ENCODE peak calls at places on chromosomes 7 and 10, in ten cellular contexts. One of them, this sample, is unnamed.

GRCh38 chr10:87658383-87658795 is 1.3 kb upstream of the PAPSS2 start:
- DNase-seq in fibroblast of lung: no peak
- DNase-seq in cardiac muscle cell: no peak
- DNase-seq in astrocyte of the cerebellum: no peak
- DNase-seq in progenitor cell of endocrine pancreas: no peak
- DNase-seq in Panc1: no peak
- DNase-seq in type B pancreatic cell: no peak
- DNase-seq in GM23338: no peak
- DNase-seq in transverse colon: no peak
- DNase-seq in AG04450: no peak
- DNase-seq in this sample: no peak

GRCh38 chr10:108591417-108591816 is 1331.9 kb downstream of the XPNPEP1 start:
- DNase-seq in progenitor cell of endocrine pancreas: no peak
- DNase-seq in astrocyte of the cerebellum: no peak
- DNase-seq in transverse colon: no peak
- DNase-seq in GM23338: no peak
- DNase-seq in Panc1: no peak
- DNase-seq in AG04450: no peak
- DNase-seq in fibroblast of lung: no peak
- DNase-seq in cardiac muscle cell: no peak
- DNase-seq in type B pancreatic cell: no peak
- DNase-seq in this sample: no peak

GRCh38 chr7:45215611-45216062 is 58.0 kb downstream of the RAMP3 start:
- DNase-seq in astrocyte of the cerebellum: no peak
- DNase-seq in GM23338: no peak
- DNase-seq in progenitor cell of endocrine pancreas: no peak
- DNase-seq in transverse colon: no peak
- DNase-seq in fibroblast of lung: no peak
- DNase-seq in Panc1: no peak
- DNase-seq in cardiac muscle cell: no peak
- DNase-seq in AG04450: no peak
- DNase-seq in type B pancreatic cell: no peak
- DNase-seq in this sample: peak

GRCh38 chr10:79018591-79019011 is 50.2 kb upstream of the ZMIZ1 start:
- DNase-seq in astrocyte of the cerebellum: no peak
- DNase-seq in Panc1: no peak
- DNase-seq in GM23338: no peak
- DNase-seq in cardiac muscle cell: peak
- DNase-seq in progenitor cell of endocrine pancreas: no peak
- DNase-seq in fibroblast of lung: peak
- DNase-seq in type B pancreatic cell: no peak
- DNase-seq in AG04450: peak
- DNase-seq in transverse colon: no peak
- DNase-seq in this sample: no peak

GRCh38 chr10:61164458-61165160 is 220.6 kb upstream of the RHOBTB1 start:
- DNase-seq in Panc1: no peak
- DNase-seq in fibroblast of lung: no peak
- DNase-seq in transverse colon: no peak
- DNase-seq in type B pancreatic cell: no peak
- DNase-seq in GM23338: no peak
- DNase-seq in astrocyte of the cerebellum: no peak
- DNase-seq in progenitor cell of endocrine pancreas: no peak
- DNase-seq in AG04450: no peak
- DNase-seq in cardiac muscle cell: peak
- DNase-seq in this sample: no peak

GRCh38 chr7:135512135-135512887 is 2.4 kb upstream of the CNOT4 start:
- DNase-seq in Panc1: peak
- DNase-seq in transverse colon: no peak
- DNase-seq in cardiac muscle cell: peak
- DNase-seq in AG04450: no peak
- DNase-seq in fibroblast of lung: peak
- DNase-seq in type B pancreatic cell: no peak
- DNase-seq in astrocyte of the cerebellum: no peak
- DNase-seq in GM23338: peak
- DNase-seq in progenitor cell of endocrine pancreas: no peak
- DNase-seq in this sample: no peak

GRCh38 chr7:81005254-81005653 is 86.4 kb upstream of the SEMA3C start:
- DNase-seq in fibroblast of lung: no peak
- DNase-seq in transverse colon: no peak
- DNase-seq in AG04450: no peak
- DNase-seq in astrocyte of the cerebellum: no peak
- DNase-seq in GM23338: no peak
- DNase-seq in type B pancreatic cell: no peak
- DNase-seq in Panc1: no peak
- DNase-seq in progenitor cell of endocrine pancreas: no peak
- DNase-seq in cardiac muscle cell: no peak
- DNase-seq in this sample: no peak

GRCh38 chr7:90210925-90211324 is 615 bp upstream of the STEAP2 start:
- DNase-seq in Panc1: no peak
- DNase-seq in transverse colon: no peak
- DNase-seq in cardiac muscle cell: no peak
- DNase-seq in AG04450: no peak
- DNase-seq in fibroblast of lung: no peak
- DNase-seq in progenitor cell of endocrine pancreas: no peak
- DNase-seq in type B pancreatic cell: no peak
- DNase-seq in GM23338: peak
- DNase-seq in astrocyte of the cerebellum: no peak
- DNase-seq in this sample: no peak

GRCh38 chr7:27191081-27191715 is 6.2 kb upstream of the HOXA11 start:
- DNase-seq in cardiac muscle cell: no peak
- DNase-seq in Panc1: no peak
- DNase-seq in fibroblast of lung: no peak
- DNase-seq in transverse colon: peak
- DNase-seq in astrocyte of the cerebellum: no peak
- DNase-seq in AG04450: no peak
- DNase-seq in progenitor cell of endocrine pancreas: no peak
- DNase-seq in type B pancreatic cell: no peak
- DNase-seq in GM23338: no peak
- DNase-seq in this sample: no peak

DNA sequence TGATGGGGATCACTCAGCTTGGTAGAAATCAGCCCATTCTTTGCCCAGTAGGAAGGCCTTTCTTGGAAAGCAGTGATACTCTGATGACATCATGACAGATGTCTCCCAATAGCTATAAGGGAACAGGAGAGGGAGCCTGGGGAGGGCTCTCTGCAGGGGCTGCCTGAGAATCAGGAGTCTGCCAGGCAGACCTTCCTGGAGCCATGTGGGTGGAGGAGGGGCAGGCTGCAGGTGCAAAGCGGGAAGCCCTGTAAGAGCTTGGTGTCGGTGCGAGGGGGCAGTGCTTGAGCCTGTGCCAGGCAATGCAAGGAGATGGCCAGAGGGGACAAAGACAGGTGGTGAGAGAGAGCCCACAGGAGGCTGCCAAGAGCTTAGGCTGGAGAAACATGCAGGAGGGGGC is 5.0 kb upstream of the TNS3 start:
- DNase-seq in cardiac muscle cell: no peak
- DNase-seq in AG04450: no peak
- DNase-seq in type B pancreatic cell: no peak
- DNase-seq in transverse colon: no peak
- DNase-seq in GM23338: peak
- DNase-seq in progenitor cell of endocrine pancreas: no peak
- DNase-seq in Panc1: no peak
- DNase-seq in fibroblast of lung: no peak
- DNase-seq in astrocyte of the cerebellum: no peak
- DNase-seq in this sample: no peak
- TF ChIP-seq CTCF in cardiac muscle cell: no peak
- TF ChIP-seq CTCF in AG04450: no peak
- TF ChIP-seq CTCF in type B pancreatic cell: no peak
- TF ChIP-seq CTCF in transverse colon: no peak
- TF ChIP-seq CTCF in GM23338: no peak
- TF ChIP-seq CTCF in progenitor cell of endocrine pancreas: no peak
- TF ChIP-seq CTCF in Panc1: no peak
- TF ChIP-seq CTCF in fibroblast of lung: no peak
- TF ChIP-seq CTCF in astrocyte of the cerebellum: no peak
- TF ChIP-seq CTCF in this sample: no peak

GRCh38 chr7:52018680-52019054 is 702.1 kb upstream of the COBL start:
- DNase-seq in Panc1: no peak
- DNase-seq in type B pancreatic cell: no peak
- DNase-seq in cardiac muscle cell: no peak
- DNase-seq in astrocyte of the cerebellum: no peak
- DNase-seq in fibroblast of lung: no peak
- DNase-seq in transverse colon: no peak
- DNase-seq in GM23338: no peak
- DNase-seq in progenitor cell of endocrine pancreas: no peak
- DNase-seq in AG04450: no peak
- DNase-seq in this sample: no peak

GRCh38 chr7:52021343-52021742 is 704.7 kb upstream of the COBL start:
- DNase-seq in AG04450: no peak
- DNase-seq in transverse colon: no peak
- DNase-seq in progenitor cell of endocrine pancreas: no peak
- DNase-seq in type B pancreatic cell: no peak
- DNase-seq in cardiac muscle cell: no peak
- DNase-seq in astrocyte of the cerebellum: no peak
- DNase-seq in GM23338: peak
- DNase-seq in fibroblast of lung: no peak
- DNase-seq in Panc1: no peak
- DNase-seq in this sample: no peak

DNA sequence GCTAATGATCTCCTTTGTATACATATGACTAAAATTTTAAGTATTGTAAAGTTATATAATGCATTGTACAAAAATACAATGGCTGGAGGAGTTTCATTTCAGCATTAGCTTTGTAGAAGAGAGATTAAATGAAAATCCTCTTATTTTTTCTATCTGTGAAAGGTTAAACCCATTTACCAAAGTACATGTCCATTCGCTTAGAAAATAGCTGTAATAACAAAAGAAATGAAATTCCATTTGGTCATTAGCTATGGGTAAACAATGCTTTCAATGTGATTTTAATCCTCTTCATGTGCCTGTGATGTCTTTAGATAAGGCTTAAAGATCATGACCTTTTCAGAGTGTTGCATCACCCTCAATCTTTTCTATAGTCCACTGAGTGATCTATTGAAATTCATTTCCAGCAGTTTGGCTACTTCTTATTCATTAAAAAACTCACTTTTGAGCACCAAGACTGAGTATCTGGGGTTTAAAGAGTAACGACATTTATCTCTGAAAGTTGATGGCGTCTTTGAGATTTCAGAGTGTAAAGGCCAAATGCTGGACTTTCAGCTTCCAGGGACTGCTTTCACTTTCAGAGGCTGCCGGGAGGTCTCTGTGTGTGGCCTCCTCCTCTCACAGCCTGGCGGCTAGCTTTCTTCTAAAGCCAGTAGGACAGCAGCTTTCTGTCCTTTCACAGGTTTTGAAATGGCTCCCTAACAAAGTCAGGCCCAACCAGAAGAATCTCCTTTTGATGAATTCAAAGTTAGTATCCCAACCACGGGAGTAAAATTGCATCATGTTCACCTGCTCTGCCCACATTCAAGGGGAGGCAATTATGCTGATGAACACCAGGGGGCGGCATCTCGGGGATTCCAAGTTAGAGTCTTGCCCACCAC is 701.4 kb upstream of the COBL start:
- DNase-seq in astrocyte of the cerebellum: no peak
- DNase-seq in cardiac muscle cell: no peak
- DNase-seq in type B pancreatic cell: no peak
- DNase-seq in fibroblast of lung: no peak
- DNase-seq in progenitor cell of endocrine pancreas: no peak
- DNase-seq in GM23338: peak
- DNase-seq in transverse colon: peak
- DNase-seq in AG04450: no peak
- DNase-seq in Panc1: peak
- DNase-seq in this sample: no peak
- TF ChIP-seq CTCF in astrocyte of the cerebellum: peak
- TF ChIP-seq CTCF in cardiac muscle cell: no peak
- TF ChIP-seq CTCF in type B pancreatic cell: peak
- TF ChIP-seq CTCF in fibroblast of lung: peak
- TF ChIP-seq CTCF in progenitor cell of endocrine pancreas: peak
- TF ChIP-seq CTCF in GM23338: peak
- TF ChIP-seq CTCF in transverse colon: peak
- TF ChIP-seq CTCF in AG04450: no peak
- TF ChIP-seq CTCF in Panc1: peak
- TF ChIP-seq CTCF in this sample: peak

GRCh38 chr10:51367120-51367519 is 292.8 kb downstream of the PRKG1 start:
- DNase-seq in progenitor cell of endocrine pancreas: no peak
- DNase-seq in Panc1: no peak
- DNase-seq in cardiac muscle cell: peak
- DNase-seq in AG04450: no peak
- DNase-seq in astrocyte of the cerebellum: no peak
- DNase-seq in transverse colon: no peak
- DNase-seq in type B pancreatic cell: no peak
- DNase-seq in GM23338: no peak
- DNase-seq in fibroblast of lung: no peak
- DNase-seq in this sample: no peak

GRCh38 chr10:51371725-51372124 is 297.4 kb downstream of the PRKG1 start:
- DNase-seq in transverse colon: no peak
- DNase-seq in AG04450: no peak
- DNase-seq in type B pancreatic cell: no peak
- DNase-seq in progenitor cell of endocrine pancreas: no peak
- DNase-seq in cardiac muscle cell: no peak
- DNase-seq in fibroblast of lung: no peak
- DNase-seq in astrocyte of the cerebellum: no peak
- DNase-seq in Panc1: no peak
- DNase-seq in GM23338: peak
- DNase-seq in this sample: no peak

GRCh38 chr10:51369903-51370302 is 295.6 kb downstream of the PRKG1 start:
- DNase-seq in astrocyte of the cerebellum: no peak
- DNase-seq in GM23338: peak
- DNase-seq in transverse colon: no peak
- DNase-seq in cardiac muscle cell: peak
- DNase-seq in fibroblast of lung: peak
- DNase-seq in type B pancreatic cell: no peak
- DNase-seq in progenitor cell of endocrine pancreas: no peak
- DNase-seq in Panc1: no peak
- DNase-seq in AG04450: peak
- DNase-seq in this sample: no peak

GRCh38 chr10:51366044-51366443 is 291.8 kb downstream of the PRKG1 start:
- DNase-seq in Panc1: no peak
- DNase-seq in AG04450: no peak
- DNase-seq in progenitor cell of endocrine pancreas: no peak
- DNase-seq in GM23338: no peak
- DNase-seq in type B pancreatic cell: no peak
- DNase-seq in astrocyte of the cerebellum: no peak
- DNase-seq in fibroblast of lung: no peak
- DNase-seq in cardiac muscle cell: peak
- DNase-seq in transverse colon: no peak
- DNase-seq in this sample: no peak

DNA sequence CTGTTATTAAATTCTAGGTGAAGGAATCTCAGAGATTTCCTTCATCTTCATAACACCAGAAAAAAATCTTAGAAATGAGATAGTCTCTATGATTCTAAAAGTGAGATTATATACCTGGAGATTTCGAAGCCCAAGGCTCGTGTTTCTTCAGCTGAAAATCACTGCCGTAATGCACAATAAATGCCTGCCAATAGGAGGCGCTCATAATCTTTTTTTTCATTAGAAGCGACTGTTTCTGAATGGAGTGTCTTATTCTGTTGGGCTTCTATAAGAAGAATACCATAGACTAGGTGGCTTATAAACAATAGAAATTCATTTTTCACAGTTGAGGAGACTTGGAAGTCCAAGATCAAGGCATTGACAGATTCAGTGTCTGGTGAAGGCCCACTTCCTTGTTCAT is 294.7 kb downstream of the PRKG1 start:
- DNase-seq in astrocyte of the cerebellum: no peak
- DNase-seq in fibroblast of lung: no peak
- DNase-seq in transverse colon: no peak
- DNase-seq in type B pancreatic cell: no peak
- DNase-seq in AG04450: no peak
- DNase-seq in Panc1: no peak
- DNase-seq in cardiac muscle cell: no peak
- DNase-seq in GM23338: peak
- DNase-seq in progenitor cell of endocrine pancreas: no peak
- DNase-seq in this sample: no peak
- TF ChIP-seq CTCF in astrocyte of the cerebellum: no peak
- TF ChIP-seq CTCF in fibroblast of lung: no peak
- TF ChIP-seq CTCF in transverse colon: no peak
- TF ChIP-seq CTCF in type B pancreatic cell: peak
- TF ChIP-seq CTCF in AG04450: peak
- TF ChIP-seq CTCF in Panc1: peak
- TF ChIP-seq CTCF in cardiac muscle cell: peak
- TF ChIP-seq CTCF in GM23338: peak
- TF ChIP-seq CTCF in progenitor cell of endocrine pancreas: peak
- TF ChIP-seq CTCF in this sample: no peak

GRCh38 chr10:129888784-129889616 is 75.1 kb downstream of the EBF3 start:
- DNase-seq in GM23338: peak
- DNase-seq in type B pancreatic cell: no peak
- DNase-seq in progenitor cell of endocrine pancreas: peak
- DNase-seq in astrocyte of the cerebellum: no peak
- DNase-seq in fibroblast of lung: peak
- DNase-seq in transverse colon: no peak
- DNase-seq in cardiac muscle cell: peak
- DNase-seq in AG04450: no peak
- DNase-seq in Panc1: no peak
- DNase-seq in this sample: no peak
- TF ChIP-seq CTCF in GM23338: peak
- TF ChIP-seq CTCF in type B pancreatic cell: peak
- TF ChIP-seq CTCF in progenitor cell of endocrine pancreas: peak
- TF ChIP-seq CTCF in astrocyte of the cerebellum: peak
- TF ChIP-seq CTCF in fibroblast of lung: peak
- TF ChIP-seq CTCF in transverse colon: peak
- TF ChIP-seq CTCF in cardiac muscle cell: peak
- TF ChIP-seq CTCF in AG04450: peak
- TF ChIP-seq CTCF in Panc1: peak
- TF ChIP-seq CTCF in this sample: peak